ENCODE peak calls at places on chromosomes 16 and 17, in six cellular contexts. C is tibial nerve, U is tibial artery, M is GM12878, T is fibroblast of lung, R is astrocyte. S is an unnamed sample. For H3K27me3, the result is how much of the 10 kb centered on the place peaks cover.

GRCh38 chr17:28684963-28685362 is 23.0 kb downstream of the SUPT6H start:
- DNase-seq in C (no peak), U (no peak), M (no peak), T (peak), R (no peak), S (peak)

GRCh38 chr17:29590979-29591736 is 1.7 kb upstream of the GIT1 start:
- DNase-seq in C (no peak), U (peak), M (no peak), T (peak), R (peak), S (no peak)

GRCh38 chr16:88195021-88195581 is 187.7 kb upstream of the ZNF469 start:
- DNase-seq in C (no peak), U (no peak), M (no peak), T (no peak), R (no peak), S (no peak)

GRCh38 chr17:40315206-40315605 is 6.2 kb downstream of the RARA start:
- DNase-seq in C (no peak), U (no peak), M (no peak), T (no peak), R (no peak), S (no peak)

GRCh38 chr16:79146-80054 is 1.4 kb downstream of the MPG start:
- DNase-seq in C (no peak), U (no peak), M (no peak), T (peak), R (no peak), S (no peak)

GRCh38 chr16:75139498-75139897 is 8.8 kb upstream of the ZFP1 start:
- DNase-seq in C (no peak), U (no peak), M (no peak), T (no peak), R (no peak), S (no peak)

GRCh38 chr16:5005916-5006315 is 27.8 kb downstream of the NAGPA start:
- DNase-seq in C (no peak), U (no peak), M (no peak), T (no peak), R (no peak), S (no peak)

GRCh38 chr17:42675984-42676423 is 790 bp downstream of the PLEKHH3 start:
- DNase-seq in C (no peak), U (peak), M (no peak), T (peak), R (peak), S (peak)

GRCh38 chr17:14202388-14203166 is 34.1 kb downstream of the CDRT15 start:
- DNase-seq in C (no peak), U (no peak), M (no peak), T (no peak), R (no peak), S (no peak)

GRCh38 chr16:63617047-63617989 is 1504.5 kb downstream of the CDH11 start:
- DNase-seq in C (no peak), U (no peak), M (no peak), T (peak), R (no peak), S (peak)

GRCh38 chr17:82835766-82836512 is 3.9 kb downstream of the ZNF750 start:
- DNase-seq in C (no peak), U (peak), M (no peak), T (no peak), R (no peak), S (no peak)

GRCh38 chr17:64155751-64156544 is 26.0 kb upstream of the ERN1 start:
- DNase-seq in C (peak), U (peak), M (no peak), T (peak), R (no peak), S (peak)

DNA sequence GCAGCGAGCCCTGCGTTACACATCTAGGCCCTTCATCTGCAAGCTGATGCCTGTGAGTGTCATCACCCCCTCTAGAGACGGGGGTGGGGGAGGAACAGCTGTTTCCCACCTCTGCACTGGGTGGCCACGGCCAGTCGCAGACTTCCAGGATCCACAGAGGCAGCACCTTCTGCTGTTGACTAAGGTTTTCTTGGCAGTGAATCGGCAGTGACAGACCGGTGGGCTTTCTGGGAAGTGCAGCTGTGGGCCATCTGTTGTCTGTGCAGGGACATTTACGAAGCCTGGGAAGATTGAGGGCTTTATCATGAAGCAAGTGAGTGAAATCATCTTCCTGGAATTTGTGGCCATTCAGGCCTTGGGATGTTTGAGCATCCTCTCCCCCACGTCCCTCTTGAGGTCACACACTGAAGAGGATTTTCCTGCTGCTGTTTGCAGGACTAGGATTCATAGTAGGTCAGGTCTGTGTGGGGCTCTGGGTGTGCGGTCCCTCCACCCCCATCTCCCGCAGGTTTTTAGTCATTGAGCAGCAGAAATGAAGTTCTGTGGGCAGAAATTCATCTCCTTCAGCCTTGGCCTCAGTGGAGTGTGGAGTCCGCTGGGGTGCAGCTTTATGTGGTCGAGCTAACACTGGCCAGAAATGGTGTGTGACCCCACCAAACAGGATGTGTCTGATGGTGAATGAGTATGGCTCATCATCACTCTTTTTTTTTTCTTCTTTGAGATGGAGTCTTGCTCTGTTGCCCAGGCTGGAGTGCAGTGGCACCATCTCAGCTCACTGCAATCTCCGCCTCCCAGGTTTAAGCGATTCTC is 12.0 kb downstream of the PGS1 start:
- DNase-seq in C (no peak), U (no peak), M (no peak), T (peak), R (peak), S (no peak)
- TF ChIP-seq CTCF in C (no peak), U (no peak), M (peak), T (peak), R (peak), S (no peak)

GRCh38 chr16:81076566-81077076 is 417 bp downstream of the C16orf46 start:
- DNase-seq in C (peak), U (peak), M (no peak), T (no peak), R (no peak), S (peak)
- H3K27ac ChIP-seq in C (peak), U (peak), M (peak), T (peak), R (peak), S (peak)

GRCh38 chr16:8596581-8596980 is 6.3 kb upstream of the TMEM114 start:
- DNase-seq in C (no peak), U (no peak), M (no peak), T (no peak), R (no peak), S (no peak)

GRCh38 chr16:8595783-8596182 is 5.5 kb upstream of the TMEM114 start:
- DNase-seq in C (no peak), U (no peak), M (no peak), T (no peak), R (no peak), S (no peak)

GRCh38 chr16:8605554-8605953 is 15.2 kb upstream of the TMEM114 start:
- DNase-seq in C (no peak), U (no peak), M (no peak), T (no peak), R (no peak), S (no peak)

DNA sequence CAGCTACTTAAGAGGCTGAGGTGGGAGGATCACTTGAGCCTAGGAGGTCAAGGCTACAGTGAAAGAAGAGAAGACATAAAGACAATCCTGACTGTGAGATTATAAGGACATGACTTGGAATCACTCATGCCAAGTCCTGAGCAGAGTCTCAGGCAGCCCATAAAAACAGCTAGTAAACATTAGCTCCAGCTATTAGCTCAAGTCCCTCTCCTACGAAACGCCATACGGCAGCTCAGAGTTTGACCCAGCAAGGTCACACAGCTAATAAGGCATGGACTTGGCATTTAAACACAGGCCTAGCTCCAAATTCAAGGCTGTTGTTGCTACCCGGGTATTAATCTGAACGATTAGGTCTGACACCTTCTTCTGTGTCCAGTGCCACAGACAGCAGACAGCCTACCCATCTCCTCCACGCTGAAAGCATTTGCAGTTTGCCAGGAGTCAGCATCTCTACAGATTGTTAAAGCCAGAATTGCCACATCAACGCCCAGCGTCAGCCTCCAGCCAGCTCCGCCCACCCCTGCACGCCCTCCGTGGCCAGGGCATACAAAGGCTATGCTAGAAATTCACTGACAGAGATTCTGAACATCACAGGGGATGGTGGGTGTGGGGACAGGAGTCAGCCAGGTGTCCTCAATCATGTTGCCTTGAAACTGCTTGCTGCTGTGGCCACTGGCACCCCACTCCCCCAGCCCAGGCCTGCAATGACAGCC is 10.0 kb upstream of the TMEM114 start:
- DNase-seq in C (no peak), U (no peak), M (no peak), T (no peak), R (no peak), S (no peak)
- H3K27me3 ChIP-seq in C (under half), U (under half), M (under half), T (under half), R (under half), S (under half)

GRCh38 chr17:81040791-81041337 is 5.9 kb downstream of the BAIAP2 start:
- DNase-seq in C (no peak), U (no peak), M (no peak), T (peak), R (no peak), S (no peak)
- TF ChIP-seq CTCF in C (peak), U (no peak), M (peak), T (peak), R (peak), S (no peak)

S was measured in body of pancreas.